ENCODE peak calls at places on chromosomes 6 and 20, in five cellular contexts. O, H, W, S and V are unnamed samples.

GRCh38 chr20:63180541-63181185 is 35.3 kb downstream of the YTHDF1 start:
- DNase-seq in O (no peak), H (no peak), W (no peak), S (no peak), V (no peak)

GRCh38 chr6:69936674-69937363 is 70.5 kb downstream of the COL19A1 start:
- DNase-seq in O (no peak), H (no peak), W (no peak), S (no peak), V (no peak)

GRCh38 chr6:48563426-48563825 is 452.4 kb upstream of the PTCHD4 start:
- DNase-seq in O (no peak), H (no peak), W (no peak), S (no peak), V (no peak)

GRCh38 chr6:120993929-120994572 is 340.2 kb downstream of the TBC1D32 start:
- DNase-seq in O (no peak), H (no peak), W (no peak), S (no peak), V (no peak)

GRCh38 chr20:56527521-56527920 is 3.0 kb downstream of the FAM209A start:
- DNase-seq in O (no peak), H (no peak), W (no peak), S (no peak), V (no peak)

GRCh38 chr6:85747093-85747492 is 104.4 kb upstream of the SYNCRIP start:
- DNase-seq in O (no peak), H (no peak), W (peak), S (no peak), V (no peak)

GRCh38 chr6:158481612-158482473 is 78.0 kb upstream of the TMEM181 start:
- DNase-seq in O (no peak), H (no peak), W (peak), S (no peak), V (no peak)

GRCh38 chr6:108872001-108872974 is 24.1 kb downstream of the ARMC2 start:
- DNase-seq in O (peak), H (peak), W (no peak), S (no peak), V (no peak)

GRCh38 chr6:88165877-88166492 is at the start of gene CNR1:
- DNase-seq in O (no peak), H (peak), W (no peak), S (no peak), V (peak)

GRCh38 chr6:17842014-17842776 is 135.5 kb upstream of the NUP153 start:
- DNase-seq in O (no peak), H (no peak), W (no peak), S (no peak), V (no peak)

GRCh38 chr20:24784607-24785006 is 164.5 kb upstream of the CST7 start:
- DNase-seq in O (no peak), H (no peak), W (no peak), S (no peak), V (no peak)

GRCh38 chr20:43666376-43667328 is at the start of gene MYBL2:
- DNase-seq in O (peak), H (peak), W (peak), S (peak), V (peak)
- H3K23ac ChIP-seq in O (no peak), H (peak), W (peak), S (no peak), V (no peak)

DNA sequence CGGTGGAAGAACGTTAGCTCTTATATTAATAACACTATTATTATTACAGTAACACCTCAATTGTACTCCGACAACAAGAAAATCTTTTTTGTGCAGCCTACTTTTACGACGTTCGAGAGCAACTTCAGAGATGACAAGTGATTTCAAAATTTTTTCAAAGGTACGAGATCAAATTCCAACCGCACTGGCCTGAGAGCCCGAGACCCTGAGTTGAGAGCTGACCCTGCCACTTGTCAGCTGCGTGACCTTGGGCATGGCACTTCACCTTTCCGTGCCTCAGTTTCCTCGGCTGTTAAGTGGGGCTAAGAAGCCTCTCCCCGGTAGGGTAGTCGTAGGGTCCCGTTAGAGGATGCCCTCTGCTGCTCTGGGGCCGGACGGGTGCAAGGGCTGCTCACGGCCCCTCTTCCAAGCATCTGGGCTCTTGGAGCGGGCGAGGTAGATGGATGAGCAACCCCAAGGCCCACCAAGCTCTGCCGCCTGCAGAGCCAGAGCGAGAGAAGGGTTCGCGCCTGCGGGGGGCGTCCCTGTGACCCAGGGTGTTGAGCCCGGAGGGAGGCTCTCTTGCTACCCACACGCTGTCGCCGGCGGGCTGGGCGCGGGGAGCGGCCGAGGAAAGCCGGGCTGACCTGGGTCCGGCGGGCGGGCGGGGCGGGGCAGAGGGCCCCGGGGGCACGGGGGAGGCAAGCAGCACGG is 510 bp downstream of the NDRG3 start:
- DNase-seq in O (peak), H (no peak), W (no peak), S (no peak), V (no peak)
- H3K23ac ChIP-seq in O (no peak), H (no peak), W (peak), S (no peak), V (no peak)

DNA sequence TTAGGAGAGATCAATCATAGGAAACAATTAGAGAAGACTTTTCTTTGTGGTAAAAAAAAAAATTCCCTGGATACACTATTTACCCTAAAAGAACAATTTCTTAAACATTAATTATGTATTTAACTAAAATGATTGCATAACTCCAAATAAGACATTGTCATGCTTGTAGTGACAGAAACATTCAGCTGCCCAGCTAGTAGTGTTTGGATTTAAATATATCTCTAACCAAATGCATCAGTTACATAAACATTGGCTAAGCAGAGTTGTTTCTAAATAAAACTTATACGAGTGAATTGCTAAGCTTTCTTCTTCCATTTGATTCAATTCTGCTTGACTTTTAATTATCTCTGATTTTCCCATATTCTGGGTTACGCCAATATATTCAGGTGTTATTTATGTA is 23.7 kb downstream of the MLIP start:
- DNase-seq in O (no peak), H (no peak), W (peak), S (no peak), V (no peak)
- H3K23ac ChIP-seq in O (no peak), H (no peak), W (no peak), S (no peak), V (no peak)

GRCh38 chr6:41639556-41640371 is 1.5 kb downstream of the MDFI start:
- DNase-seq in O (no peak), H (no peak), W (no peak), S (no peak), V (peak)
- H3K23ac ChIP-seq in O (no peak), H (peak), W (no peak), S (no peak), V (no peak)

GRCh38 chr6:37110455-37111155 is 59.3 kb upstream of the PIM1 start:
- DNase-seq in O (no peak), H (no peak), W (no peak), S (no peak), V (no peak)
- H3K23ac ChIP-seq in O (no peak), H (no peak), W (no peak), S (no peak), V (no peak)

DNA sequence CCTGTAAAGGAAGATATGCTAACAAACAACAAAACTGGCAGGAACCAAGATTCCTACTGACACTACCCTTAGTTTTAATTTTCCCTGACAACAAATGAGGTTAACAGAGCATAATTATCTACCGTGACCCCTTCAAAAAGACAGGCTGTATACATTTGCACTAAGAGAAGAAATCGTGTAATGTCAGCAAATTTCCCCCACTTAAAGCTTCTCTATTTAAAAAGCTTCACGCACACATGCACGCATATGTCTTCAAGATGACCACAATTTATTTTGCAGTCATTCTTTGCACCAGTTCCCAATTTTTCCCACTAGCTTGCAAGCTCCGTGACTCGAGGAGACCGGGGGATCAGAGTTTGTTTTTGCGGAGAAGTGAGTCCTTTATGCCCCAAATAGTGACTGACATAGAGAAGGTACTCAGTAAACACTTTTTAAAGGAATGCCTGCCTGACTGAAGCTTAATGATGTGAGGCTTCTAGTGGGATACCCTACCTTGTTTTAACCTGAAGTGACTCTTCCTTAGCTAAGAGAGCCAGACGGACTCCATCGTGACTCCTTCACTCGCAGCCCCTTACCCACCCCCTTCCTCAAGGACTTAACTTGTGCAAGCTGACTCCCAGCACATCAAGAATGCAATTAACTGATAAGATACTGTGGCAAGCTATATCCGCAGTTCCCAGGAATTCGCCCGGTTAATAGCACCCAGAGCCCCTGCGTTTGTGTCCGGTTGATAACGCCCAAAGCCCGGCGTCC is 9.3 kb upstream of the NQO2 start:
- DNase-seq in O (no peak), H (no peak), W (no peak), S (no peak), V (no peak)
- H3K23ac ChIP-seq in O (no peak), H (no peak), W (peak), S (no peak), V (peak)

DNA sequence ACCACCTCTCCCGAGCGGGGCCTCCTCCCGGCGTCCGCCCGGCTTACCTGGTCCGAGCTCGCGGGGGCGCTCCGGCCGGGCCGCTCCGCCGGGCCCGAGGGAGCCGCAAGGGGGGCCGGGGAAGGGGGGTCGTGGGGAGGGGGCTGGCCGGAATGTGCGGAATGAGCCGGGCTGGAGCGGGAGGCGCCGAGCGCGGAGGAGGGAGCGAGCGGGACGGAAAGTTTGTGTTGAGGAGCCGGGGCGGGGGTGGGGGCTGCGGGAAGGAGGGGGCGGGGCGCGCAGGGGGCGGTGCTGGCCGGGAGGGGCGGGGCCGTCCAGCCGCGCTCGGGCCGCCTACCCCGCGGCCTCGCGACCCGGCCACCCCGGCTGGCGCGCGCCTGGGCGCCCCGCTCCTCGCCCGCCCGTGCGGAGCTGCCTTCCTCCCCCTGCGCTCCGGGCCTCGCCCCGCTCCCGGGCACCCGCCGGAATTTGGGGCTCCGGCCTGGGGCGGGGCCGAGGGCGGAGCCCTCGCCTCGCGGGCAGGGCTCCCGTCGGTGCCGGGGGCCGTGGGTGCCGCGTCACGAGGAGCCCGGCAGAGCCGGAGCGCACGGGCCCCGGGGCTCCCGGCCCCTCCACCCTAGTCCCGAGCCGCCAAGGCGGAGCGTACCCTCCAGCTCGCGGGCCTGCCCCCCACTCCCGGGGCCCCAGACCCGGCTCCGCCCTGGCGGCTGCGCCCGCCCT is at the start of gene TEAD3:
- DNase-seq in O (peak), H (peak), W (peak), S (no peak), V (peak)
- H3K23ac ChIP-seq in O (no peak), H (peak), W (peak), S (no peak), V (no peak)

DNA sequence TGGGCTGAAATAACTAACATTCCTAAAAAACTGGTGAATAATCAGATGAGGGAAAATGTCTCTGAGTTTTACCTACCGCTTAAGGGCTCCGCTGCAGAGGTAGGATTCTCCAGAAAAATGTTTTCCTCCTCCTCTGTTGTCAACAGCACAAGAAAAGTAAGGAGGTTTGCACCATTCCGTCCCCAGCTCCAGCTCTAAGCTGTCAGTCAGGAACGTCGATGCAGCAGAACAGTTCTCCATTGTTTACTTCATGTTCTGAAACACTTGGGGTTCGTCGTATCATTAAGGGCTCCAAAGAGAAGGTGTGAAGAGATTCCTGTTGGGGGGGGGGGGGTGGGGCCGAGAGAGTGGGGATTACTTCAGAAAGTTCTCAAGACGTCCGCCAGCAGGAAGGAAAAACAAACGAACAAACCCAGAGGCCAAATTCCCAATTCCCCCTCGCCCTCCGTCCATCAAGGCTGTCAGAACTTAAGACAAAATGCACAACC is 734 bp downstream of the MMS22L start:
- DNase-seq in O (no peak), H (peak), W (no peak), S (no peak), V (no peak)
- H3K23ac ChIP-seq in O (no peak), H (peak), W (peak), S (no peak), V (no peak)

GRCh38 chr6:139534472-139535115 is 160.1 kb upstream of the CITED2 start:
- DNase-seq in O (no peak), H (no peak), W (no peak), S (no peak), V (no peak)
- H3K23ac ChIP-seq in O (no peak), H (no peak), W (peak), S (no peak), V (no peak)

DNA sequence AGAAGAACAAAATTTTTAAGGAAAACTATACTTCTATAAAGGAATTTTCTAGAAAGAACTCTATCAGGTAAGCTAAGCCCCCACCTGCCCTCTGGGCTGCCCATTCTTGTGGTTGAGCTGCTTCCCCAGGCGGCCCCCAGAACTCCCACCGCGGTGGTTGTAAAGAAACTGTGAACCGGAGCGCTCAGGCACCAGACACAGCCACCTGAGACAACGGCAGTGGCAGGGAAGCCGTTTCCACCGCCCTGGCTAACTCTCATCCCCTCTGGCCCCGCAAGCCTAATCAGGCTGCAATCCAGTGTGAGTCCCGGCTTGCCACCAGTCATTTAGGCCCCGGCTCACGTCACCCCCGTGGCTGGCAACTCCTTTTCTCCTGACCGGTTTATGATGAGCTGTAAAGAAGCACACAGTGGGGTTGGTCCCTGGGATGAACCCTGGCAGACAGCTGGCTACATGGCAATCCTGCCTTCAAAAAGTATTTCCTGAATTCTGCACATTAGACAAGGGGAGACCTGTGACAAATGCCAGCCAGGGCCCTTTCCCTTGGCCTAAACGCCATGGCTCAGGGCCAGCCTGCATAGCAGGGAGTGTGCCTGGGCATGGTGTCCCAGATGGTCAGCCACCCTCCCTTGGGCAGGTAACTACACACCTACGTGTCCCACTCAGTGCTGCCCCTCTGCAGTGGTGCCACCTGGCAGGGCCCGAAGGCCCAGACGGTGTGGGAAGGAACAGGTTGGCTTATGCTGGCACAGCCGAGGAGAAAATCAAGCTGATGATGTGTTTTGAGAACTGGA is 63.8 kb upstream of the GPR31 start:
- DNase-seq in O (no peak), H (no peak), W (no peak), S (no peak), V (no peak)
- H3K23ac ChIP-seq in O (no peak), H (peak), W (no peak), S (no peak), V (no peak)